ENCODE peak calls at places on chromosome X, in seven cellular contexts. One of them, this sample, is unnamed.

GRCh38 chrX:39950035-39950688 is 147.6 kb downstream of the BCOR start:
- DNase-seq in AG10803: peak; percentile 23
- DNase-seq in GM20000: no peak
- DNase-seq in NCI-H2171: no peak
- DNase-seq in HuH-7: no peak
- DNase-seq in ovary: no peak
- DNase-seq in memory B cell: no peak
- DNase-seq in this sample: no peak

GRCh38 chrX:44244008-44244407 is 99.5 kb downstream of the EFHC2 start:
- DNase-seq in AG10803: peak; percentile 22
- DNase-seq in NCI-H2171: no peak
- DNase-seq in memory B cell: no peak
- DNase-seq in GM20000: no peak
- DNase-seq in HuH-7: no peak
- DNase-seq in ovary: no peak
- DNase-seq in this sample: no peak

GRCh38 chrX:38654302-38654701 is 93.0 kb downstream of the TSPAN7 start:
- DNase-seq in AG10803: peak; percentile 14
- DNase-seq in GM20000: no peak
- DNase-seq in NCI-H2171: no peak
- DNase-seq in memory B cell: no peak
- DNase-seq in HuH-7: no peak
- DNase-seq in ovary: no peak
- DNase-seq in this sample: no peak

GRCh38 chrX:102659790-102660757 is 8.8 kb downstream of the GPRASP1 start:
- DNase-seq in memory B cell: peak; percentile 57
- DNase-seq in ovary: peak; percentile 84
- DNase-seq in AG10803: peak; percentile 49
- DNase-seq in HuH-7: peak; percentile 83
- DNase-seq in NCI-H2171: peak; percentile 39
- DNase-seq in GM20000: peak; percentile 69
- DNase-seq in this sample: peak; percentile 83

GRCh38 chrX:81114757-81115156 is 87.0 kb downstream of the HMGN5 start:
- DNase-seq in memory B cell: no peak
- DNase-seq in ovary: no peak
- DNase-seq in GM20000: no peak
- DNase-seq in AG10803: no peak
- DNase-seq in HuH-7: no peak
- DNase-seq in NCI-H2171: no peak
- DNase-seq in this sample: no peak

GRCh38 chrX:110208092-110208491 is 109.8 kb downstream of the AMMECR1 start:
- DNase-seq in NCI-H2171: no peak
- DNase-seq in HuH-7: no peak
- DNase-seq in memory B cell: no peak
- DNase-seq in ovary: no peak
- DNase-seq in GM20000: no peak
- DNase-seq in AG10803: no peak
- DNase-seq in this sample: no peak

GRCh38 chrX:148530464-148531077 is 30.2 kb downstream of the AFF2 start:
- DNase-seq in NCI-H2171: no peak
- DNase-seq in HuH-7: no peak
- DNase-seq in GM20000: no peak
- DNase-seq in AG10803: peak; percentile 29
- DNase-seq in ovary: no peak
- DNase-seq in memory B cell: no peak
- DNase-seq in this sample: no peak

GRCh38 chrX:130885996-130886395 is 17.0 kb downstream of the ENOX2 start:
- DNase-seq in ovary: no peak
- DNase-seq in NCI-H2171: no peak
- DNase-seq in GM20000: no peak
- DNase-seq in AG10803: no peak
- DNase-seq in HuH-7: no peak
- DNase-seq in memory B cell: no peak
- DNase-seq in this sample: no peak

GRCh38 chrX:43493751-43494150 is 162.3 kb upstream of the MAOA start:
- DNase-seq in ovary: no peak
- DNase-seq in AG10803: no peak
- DNase-seq in HuH-7: no peak
- DNase-seq in memory B cell: no peak
- DNase-seq in NCI-H2171: no peak
- DNase-seq in GM20000: no peak
- DNase-seq in this sample: no peak

GRCh38 chrX:21398424-21398823 is 24.2 kb downstream of the CNKSR2 start:
- DNase-seq in GM20000: no peak
- DNase-seq in memory B cell: no peak
- DNase-seq in AG10803: no peak
- DNase-seq in HuH-7: no peak
- DNase-seq in NCI-H2171: no peak
- DNase-seq in ovary: no peak
- DNase-seq in this sample: no peak

GRCh38 chrX:152155766-152156310 is 17.5 kb upstream of the MAGEA10 start:
- DNase-seq in AG10803: no peak
- DNase-seq in HuH-7: no peak
- DNase-seq in NCI-H2171: no peak
- DNase-seq in memory B cell: no peak
- DNase-seq in GM20000: no peak
- DNase-seq in ovary: no peak
- DNase-seq in this sample: no peak

GRCh38 chrX:55160685-55161552 is 59.2 kb upstream of the PAGE5 start:
- DNase-seq in NCI-H2171: peak; percentile 70
- DNase-seq in AG10803: peak; percentile 85
- DNase-seq in ovary: peak; percentile 92
- DNase-seq in HuH-7: peak; percentile 47
- DNase-seq in memory B cell: peak; percentile 82
- DNase-seq in GM20000: peak; percentile 64
- DNase-seq in this sample: peak; percentile 90

GRCh38 chrX:41313419-41313818 is 20.5 kb upstream of the DDX3X start:
- DNase-seq in HuH-7: no peak
- DNase-seq in NCI-H2171: peak; percentile 15
- DNase-seq in ovary: no peak
- DNase-seq in AG10803: peak; percentile 76
- DNase-seq in GM20000: no peak
- DNase-seq in memory B cell: no peak
- DNase-seq in this sample: no peak

This sample was measured in heart left ventricle.